ENCODE peak calls at places on chromosomes 16 and 17, in six cellular contexts. L is fibroblast of lung, J is neural progenitor cell, X is GM23338, H is GM23248, C is H9. P is an unnamed sample.

GRCh38 chr17:82783498-82783897 is 31.6 kb downstream of the TBCD start:
- DNase-seq in H (no peak), J (no peak), L (no peak), X (no peak), C (no peak), P (no peak)

GRCh38 chr16:52068447-52069074 is 478.4 kb downstream of the TOX3 start:
- DNase-seq in J (peak; percentile 72), X (peak; percentile 73), C (peak; percentile 53), H (peak; percentile 35), L (peak; percentile 20), P (peak; percentile 70)

GRCh38 chr17:3554440-3554839 is 3.2 kb downstream of the TRPV3 start:
- DNase-seq in H (no peak), J (no peak), C (peak; percentile 23), L (no peak), X (no peak), P (no peak)

GRCh38 chr16:84585886-84586285 is 32.0 kb downstream of the COTL1 start:
- DNase-seq in C (peak; percentile 84), H (no peak), X (peak; percentile 95), J (peak; percentile 88), L (no peak), P (peak; percentile 75)

GRCh38 chr17:50161023-50161910 is 4.5 kb upstream of the SGCA start:
- DNase-seq in C (peak; percentile 98), J (peak; percentile 97), X (peak; percentile 96), L (peak; percentile 87), H (peak; percentile 96), P (peak; percentile 94)

GRCh38 chr16:84138824-84139627 is 6.0 kb downstream of the HSDL1 start:
- DNase-seq in J (peak; percentile 37), L (peak; percentile 54), H (peak; percentile 73), X (peak; percentile 49), C (no peak), P (peak; percentile 72)

GRCh38 chr17:40557531-40558299 is 7.6 kb downstream of the CCR7 start:
- DNase-seq in C (no peak), L (no peak), J (no peak), H (no peak), X (no peak), P (no peak)

GRCh38 chr16:12459401-12459791 is 344.3 kb downstream of the CPPED1 start:
- DNase-seq in L (no peak), C (no peak), H (no peak), J (no peak), X (no peak), P (no peak)

GRCh38 chr17:50348522-50349240 is 2.8 kb downstream of the XYLT2 start:
- DNase-seq in C (peak; percentile 23), J (no peak), X (no peak), H (peak; percentile 66), L (peak; percentile 20), P (no peak)

GRCh38 chr17:48100591-48101011 is 677 bp downstream of the CBX1 start:
- DNase-seq in J (peak; percentile 81), X (peak; percentile 89), C (peak; percentile 90), H (peak; percentile 77), L (peak; percentile 66), P (peak; percentile 93)

GRCh38 chr17:17050346-17051345 is 8.4 kb downstream of the MPRIP start:
- DNase-seq in H (no peak), X (no peak), C (peak; percentile 23), J (no peak), L (no peak), P (no peak)

GRCh38 chr17:11330871-11331270 is 89.9 kb downstream of the SHISA6 start:
- DNase-seq in L (no peak), J (peak; percentile 77), X (no peak), C (peak; percentile 87), H (peak; percentile 1), P (peak; percentile 86)

GRCh38 chr17:27545562-27546229 is 85.3 kb upstream of the LGALS9 start:
- DNase-seq in H (no peak), C (no peak), X (no peak), L (peak; percentile 77), J (no peak), P (no peak)

GRCh38 chr17:68089881-68090280 is 54.3 kb downstream of the KPNA2 start:
- DNase-seq in L (no peak), J (no peak), C (no peak), H (peak; percentile 29), X (no peak), P (peak; percentile 68)

GRCh38 chr17:68694791-68695485 is 93.8 kb upstream of the FAM20A start:
- DNase-seq in X (no peak), L (no peak), C (no peak), J (no peak), H (peak; percentile 29), P (no peak)

GRCh38 chr16:51392651-51393187 is 241.6 kb upstream of the SALL1 start:
- DNase-seq in X (peak; percentile 52), L (peak; percentile 88), C (peak; percentile 32), H (peak; percentile 96), J (peak; percentile 37), P (peak; percentile 68)

GRCh38 chr16:1887711-1888354 is 15.9 kb upstream of the MEIOB start:
- DNase-seq in J (no peak), X (no peak), H (no peak), C (no peak), L (no peak), P (no peak)

GRCh38 chr16:47052666-47053640 is 79.5 kb upstream of the DNAJA2 start:
- DNase-seq in H (no peak), L (no peak), J (no peak), C (no peak), X (no peak), P (no peak)

GRCh38 chr16:79994413-79994812 is 393.9 kb upstream of the MAF start:
- DNase-seq in L (no peak), J (no peak), X (no peak), H (no peak), C (no peak), P (no peak)

GRCh38 chr17:29663155-29663554 is 40.4 kb upstream of the CORO6 start:
- DNase-seq in X (peak; percentile 35), C (peak; percentile 42), J (peak; percentile 10), H (peak; percentile 59), L (peak; percentile 44), P (peak; percentile 80)

GRCh38 chr17:57938061-57938502 is 17.1 kb downstream of the CUEDC1 start:
- DNase-seq in L (no peak), J (no peak), X (no peak), C (no peak), H (no peak), P (no peak)

GRCh38 chr17:62565817-62566216 is 61.7 kb upstream of the MRC2 start:
- DNase-seq in C (no peak), L (no peak), X (no peak), H (peak; percentile 91), J (no peak), P (no peak)

GRCh38 chr16:78817442-78817829 is 718.0 kb downstream of the WWOX start:
- DNase-seq in L (no peak), C (no peak), X (no peak), H (no peak), J (no peak), P (no peak)

GRCh38 chr17:59084154-59084553 is 22.5 kb downstream of the TRIM37 start:
- DNase-seq in H (no peak), J (no peak), L (no peak), X (no peak), C (no peak), P (no peak)

GRCh38 chr17:73474370-73474988 is 162.7 kb upstream of the CDC42EP4 start:
- DNase-seq in H (peak; percentile 74), L (peak; percentile 74), C (no peak), J (no peak), X (no peak), P (peak; percentile 69)

GRCh38 chr17:39152134-39152884 is 872 bp upstream of the PLXDC1 start:
- DNase-seq in L (no peak), J (peak; percentile 62), H (no peak), C (no peak), X (no peak), P (no peak)

GRCh38 chr16:67865318-67865717 is 7.5 kb upstream of the EDC4 start:
- DNase-seq in H (peak; percentile 67), J (peak; percentile 61), L (peak; percentile 43), X (peak; percentile 71), C (peak; percentile 65), P (peak; percentile 82)

DNA sequence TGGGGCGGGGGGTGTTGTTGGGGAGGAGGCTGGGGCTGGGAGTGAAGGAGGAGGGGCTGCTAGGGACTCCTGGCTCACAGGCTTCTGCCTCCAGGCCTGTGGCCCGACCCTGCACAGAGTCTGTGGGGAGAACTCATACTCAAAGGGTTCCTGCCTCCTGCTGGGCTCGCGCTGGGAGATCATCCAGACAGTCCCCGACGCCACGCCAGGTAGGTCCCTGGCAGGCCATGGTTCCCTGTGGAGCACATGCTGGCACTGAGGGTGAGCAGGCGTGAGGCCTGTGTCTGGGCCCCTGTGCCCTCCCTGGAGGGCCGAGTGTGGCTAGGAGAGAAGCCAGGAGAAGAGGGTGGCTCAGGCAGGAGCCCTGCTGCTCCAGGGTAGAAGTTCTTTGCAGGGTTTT is 4.6 kb downstream of the ITGAD start:
- DNase-seq in H (no peak), X (no peak), L (no peak), C (no peak), J (no peak), P (no peak)
- H3K79me2 ChIP-seq in H (no peaks in the 10 kb centered on the region), X (no peaks in the 10 kb centered on the region), L (no peaks in the 10 kb centered on the region), C (no peaks in the 10 kb centered on the region), J (no peaks in the 10 kb centered on the region), P (no peaks in the 10 kb centered on the region)

DNA sequence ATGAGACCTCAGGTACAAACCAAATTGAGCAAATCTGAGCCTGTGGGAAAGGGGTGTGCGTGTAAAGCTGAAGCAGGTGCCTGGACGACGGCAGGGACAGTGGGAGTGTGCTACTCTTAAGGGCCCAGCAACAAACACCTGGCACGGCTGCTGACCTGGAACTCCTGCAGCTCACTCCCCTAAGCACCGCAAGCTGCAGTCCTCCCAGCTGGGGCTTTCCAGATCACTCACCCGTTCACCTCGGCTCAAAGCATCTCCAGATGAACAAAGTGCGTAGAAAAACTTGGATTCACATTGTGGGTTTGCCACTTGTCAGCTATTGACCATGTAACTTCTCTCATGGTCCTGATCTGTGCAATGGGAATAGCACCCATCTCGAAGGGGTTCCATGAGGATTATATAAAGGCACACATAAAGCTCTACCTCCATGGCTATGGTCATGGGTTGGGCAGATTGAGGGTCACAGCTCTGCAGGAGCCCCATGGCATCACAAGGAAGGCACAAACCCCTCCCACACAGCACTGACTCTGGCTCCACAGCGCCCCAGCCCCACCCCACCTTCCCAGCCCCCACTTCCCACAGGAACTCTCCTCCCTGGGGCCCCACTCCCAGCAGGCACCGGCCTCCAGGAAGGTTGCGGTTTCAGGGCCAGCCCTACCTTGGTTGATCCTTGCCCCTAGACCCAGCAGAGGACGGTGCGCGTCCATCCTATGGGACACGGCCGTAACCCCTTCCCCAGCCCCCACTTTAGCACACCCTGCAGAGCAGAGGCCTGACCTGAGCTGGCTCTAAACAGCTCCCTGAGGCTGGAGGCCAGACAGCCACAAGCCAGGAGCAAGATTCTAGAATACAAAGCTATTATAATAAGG is 21.9 kb downstream of the ST3GAL2 start:
- DNase-seq in L (no peak), H (no peak), C (no peak), J (no peak), X (no peak), P (no peak)
- H3K79me2 ChIP-seq in L (no peaks in the 10 kb centered on the region), H (peaks cover 93% of the 10 kb centered on the region), C (no peaks in the 10 kb centered on the region), J (peaks cover 35% of the 10 kb centered on the region), X (peaks cover 59% of the 10 kb centered on the region), P (peaks cover 48% of the 10 kb centered on the region)

DNA sequence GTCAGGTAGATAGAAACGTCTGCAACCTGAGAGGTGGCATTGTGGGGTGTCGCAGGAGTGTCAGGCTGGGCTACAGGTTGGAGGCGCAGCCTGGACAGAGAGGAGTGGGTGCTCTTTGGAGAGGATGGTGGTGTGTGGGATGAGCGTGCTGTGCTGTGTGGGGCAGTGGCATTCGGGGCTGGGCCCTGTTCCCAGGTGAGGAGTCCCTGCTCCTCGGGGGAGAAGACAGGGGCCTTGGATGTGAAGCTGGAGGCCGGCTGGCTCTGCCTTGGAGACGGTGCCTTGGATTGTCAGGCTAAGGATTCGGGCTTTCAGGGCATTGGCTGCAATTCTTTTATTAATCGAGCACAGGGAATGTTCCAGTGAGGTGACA is 69.3 kb downstream of the BANP start:
- DNase-seq in J (no peak), H (no peak), X (no peak), C (no peak), L (no peak), P (no peak)
- H3K79me2 ChIP-seq in J (no peaks in the 10 kb centered on the region), H (no peaks in the 10 kb centered on the region), X (peaks cover 3% of the 10 kb centered on the region), C (no peaks in the 10 kb centered on the region), L (no peaks in the 10 kb centered on the region), P (no peaks in the 10 kb centered on the region)

GRCh38 chr17:56899403-56899802 is 14.4 kb downstream of the TRIM25 start:
- DNase-seq in C (no peak), X (no peak), J (no peak), H (no peak), L (no peak), P (no peak)
- H3K79me2 ChIP-seq in C (no peaks in the 10 kb centered on the region), X (no peaks in the 10 kb centered on the region), J (no peaks in the 10 kb centered on the region), H (peaks cover 17% of the 10 kb centered on the region), L (no peaks in the 10 kb centered on the region), P (no peaks in the 10 kb centered on the region)

P was measured in mesendoderm.